ENCODE peak calls at places on chromosomes 2 and 18, in seven cellular contexts. H is left lung, S is right cardiac atrium, P is body of pancreas, R is Panc1, B is HCT116, T is HepG2. W is an unnamed sample. For H3K9me3 and H3K4me1, the result is how much of the 10 kb centered on the place peaks cover.

GRCh38 chr18:23155537-23155936 is 20.3 kb downstream of the CABLES1 start:
- ATAC-seq in T (no peak), S (no peak), R (peak), B (no peak), H (peak), P (no peak), W (no peak)

GRCh38 chr18:32237024-32237423 is 47.2 kb downstream of the MEP1B start:
- ATAC-seq in R (no peak), P (no peak), T (no peak), B (no peak), S (no peak), H (no peak), W (no peak)

GRCh38 chr2:107281637-107282036 is 395.7 kb upstream of the ST6GAL2 start:
- ATAC-seq in H (no peak), P (no peak), T (no peak), S (peak), R (no peak), B (no peak), W (peak)

GRCh38 chr2:203853722-203854121 is 13.8 kb upstream of the CTLA4 start:
- ATAC-seq in P (no peak), R (no peak), S (no peak), H (no peak), T (no peak), B (no peak), W (no peak)

GRCh38 chr2:223530811-223531210 is 71.3 kb downstream of the SCG2 start:
- ATAC-seq in R (no peak), S (no peak), T (no peak), H (no peak), P (no peak), B (no peak), W (no peak)

GRCh38 chr2:10080536-10081304 is 509 bp upstream of the CYS1 start:
- ATAC-seq in S (no peak), B (no peak), P (peak), R (no peak), H (no peak), T (no peak), W (peak)

GRCh38 chr2:127672341-127673303 is 2.7 kb downstream of the LIMS2 start:
- ATAC-seq in H (no peak), B (no peak), R (peak), S (peak), T (peak), P (no peak), W (peak)

GRCh38 chr18:45008694-45009372 is 328.1 kb downstream of the SETBP1 start:
- ATAC-seq in P (no peak), H (no peak), T (no peak), R (no peak), S (no peak), B (no peak), W (no peak)

GRCh38 chr2:2318949-2319348 is 12.1 kb downstream of the MYT1L start:
- ATAC-seq in P (no peak), H (no peak), S (no peak), R (no peak), B (no peak), T (no peak), W (no peak)

GRCh38 chr2:141386168-141386567 is 744.6 kb downstream of the LRP1B start:
- ATAC-seq in S (no peak), P (no peak), R (no peak), H (no peak), T (no peak), B (no peak), W (no peak)

GRCh38 chr2:230124235-230124634 is 55.5 kb upstream of the SLC16A14 start:
- ATAC-seq in R (no peak), S (no peak), P (no peak), H (no peak), T (peak), B (no peak), W (no peak)

GRCh38 chr2:170817999-170818293 is 1.3 kb downstream of the GAD1 start:
- ATAC-seq in H (no peak), S (no peak), B (no peak), R (peak), T (no peak), P (no peak), W (no peak)
- H3K9me3 ChIP-seq in H (under half), S (under half), B (under half), R (under half), T (under half), P (under half), W (under half)

DNA sequence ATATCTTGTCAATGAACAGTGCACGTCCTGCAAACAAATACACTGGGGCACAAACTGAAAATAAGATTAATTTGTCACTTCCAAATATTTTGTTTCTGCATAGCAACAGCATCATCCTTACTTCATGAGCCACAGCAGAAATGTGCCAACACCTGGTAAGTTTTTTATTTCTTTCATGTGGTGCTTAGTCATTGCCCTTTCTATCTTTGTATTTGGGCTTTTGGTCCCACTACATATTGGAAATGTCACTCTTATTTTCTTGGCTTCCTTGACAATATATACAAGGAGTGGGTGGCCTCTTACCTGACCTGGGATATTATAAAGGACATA is 208.0 kb downstream of the RBM43 start:
- ATAC-seq in T (no peak), R (no peak), H (no peak), B (no peak), P (no peak), S (no peak), W (no peak)
- H3K4me1 ChIP-seq in T (under half), R (under half), H (under half), B (under half), P (under half), S (under half), W (under half)

GRCh38 chr2:37829202-37829601 is 95.9 kb upstream of the RMDN2 start:
- ATAC-seq in P (peak), R (no peak), S (peak), B (no peak), H (peak), T (no peak), W (peak)
- H3K9me3 ChIP-seq in P (under half), R (under half), S (under half), B (under half), H (under half), T (under half), W (under half)

DNA sequence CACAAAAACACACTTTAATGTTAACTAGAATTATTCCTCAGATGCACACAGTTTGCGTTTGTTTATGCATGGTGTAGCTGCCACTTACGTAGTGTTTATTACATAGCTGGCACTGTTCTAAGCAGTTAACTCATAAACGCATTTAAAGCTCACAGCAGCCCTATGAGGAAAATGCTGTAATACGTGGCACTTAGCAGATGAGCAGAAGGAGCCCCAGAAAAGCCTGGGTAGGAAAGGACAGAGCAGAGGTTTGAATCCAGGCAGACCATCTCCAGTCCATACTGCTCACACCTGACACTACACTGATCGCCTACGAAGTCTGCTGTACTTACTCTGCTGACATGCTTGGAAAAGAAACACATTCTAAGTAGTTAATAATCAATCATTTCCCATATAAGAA is 66.6 kb downstream of the BCL2 start:
- ATAC-seq in R (no peak), B (no peak), S (no peak), H (peak), T (no peak), P (no peak), W (no peak)
- H3K4me1 ChIP-seq in R (under half), B (under half), S (under half), H (half or more), T (under half), P (under half), W (under half)

DNA sequence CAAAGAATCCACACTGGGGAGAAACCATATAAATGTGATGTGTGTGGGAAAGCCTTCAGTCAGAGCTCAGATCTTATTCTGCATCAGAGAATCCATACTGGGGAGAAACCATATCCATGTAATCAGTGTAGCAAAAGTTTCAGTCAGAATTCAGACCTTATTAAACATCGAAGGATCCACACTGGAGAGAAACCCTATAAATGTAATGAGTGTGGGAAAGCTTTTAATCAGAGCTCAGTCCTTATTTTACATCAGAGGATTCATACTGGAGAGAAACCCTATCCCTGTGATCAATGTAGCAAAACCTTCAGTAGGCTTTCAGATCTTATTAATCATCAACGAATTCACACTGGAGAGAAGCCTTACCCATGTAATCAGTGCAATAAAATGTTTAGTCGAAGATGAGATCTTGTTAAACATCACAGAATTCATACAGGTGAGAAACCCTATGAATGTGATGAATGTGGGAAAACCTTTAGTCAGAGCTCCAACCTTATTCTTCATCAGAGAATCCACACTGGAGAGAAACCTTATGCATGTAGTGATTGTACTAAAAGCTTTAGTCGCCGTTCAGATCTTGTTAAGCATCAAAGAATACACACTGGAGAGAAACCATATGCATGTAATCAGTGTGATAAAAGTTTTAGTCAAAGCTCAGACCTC is 16.7 kb upstream of the ZSCAN30 start:
- ATAC-seq in R (no peak), T (no peak), S (no peak), H (no peak), B (no peak), P (no peak), W (no peak)
- H3K9me3 ChIP-seq in R (half or more), T (half or more), S (under half), H (half or more), B (under half), P (under half), W (half or more)

DNA sequence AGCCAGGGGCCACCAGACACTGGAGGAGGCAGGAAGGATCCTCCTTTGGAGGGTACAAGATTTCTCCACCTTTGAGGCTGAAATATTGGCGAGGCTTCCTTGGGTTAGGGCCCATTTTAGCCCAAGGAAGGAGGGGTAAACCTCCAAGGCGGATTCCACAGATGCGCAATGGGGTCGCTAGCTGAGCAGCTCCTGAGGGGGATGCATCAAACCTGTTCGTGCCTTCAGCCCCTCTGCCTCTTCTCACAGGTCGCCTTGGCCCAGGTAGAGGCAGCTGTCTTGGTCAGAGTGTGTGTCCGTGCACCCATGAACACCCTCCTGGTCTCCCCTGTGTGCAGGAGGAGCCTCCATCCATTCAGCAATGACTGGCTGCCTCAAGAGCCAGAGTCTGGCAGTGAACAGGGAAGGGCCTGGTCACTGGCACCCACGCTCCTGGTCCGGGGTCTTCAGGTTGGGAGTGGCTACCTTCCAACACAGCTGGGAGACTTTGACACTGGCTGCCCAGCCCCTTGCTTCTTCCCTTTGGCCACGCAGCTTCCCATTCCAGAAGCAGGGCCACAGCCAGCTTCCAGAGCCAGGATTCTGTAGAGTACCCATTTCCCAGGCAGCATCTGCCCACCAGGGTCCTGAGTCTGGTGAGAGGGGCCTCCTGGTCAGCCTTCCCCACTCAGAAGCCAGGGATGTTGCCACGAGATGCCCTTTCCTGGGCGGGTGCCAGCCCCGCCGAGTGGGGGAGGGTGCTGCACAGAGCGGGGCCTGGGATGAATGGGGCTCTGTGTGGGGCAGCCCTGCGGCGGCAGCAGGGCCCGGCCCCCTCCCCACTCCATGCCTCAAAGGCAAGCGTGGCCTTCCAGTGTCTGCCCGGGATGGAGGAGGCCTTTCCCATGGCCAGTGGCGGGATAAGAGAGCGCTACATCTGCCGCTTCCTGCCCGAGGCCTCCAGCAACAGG is 95.8 kb upstream of the GPC1 start:
- ATAC-seq in T (peak), R (peak), B (no peak), H (no peak), S (peak), P (no peak), W (no peak)
- H3K4me1 ChIP-seq in T (under half), R (under half), B (under half), H (under half), S (under half), P (under half), W (under half)

GRCh38 chr2:95392730-95393455 is 9.6 kb upstream of the FAHD2A start:
- ATAC-seq in P (no peak), T (no peak), B (no peak), H (no peak), S (no peak), R (no peak), W (no peak)
- H3K9me3 ChIP-seq in P (under half), T (under half), B (under half), H (under half), S (under half), R (under half), W (under half)

GRCh38 chr2:43219383-43220228 is 6.8 kb downstream of the ZFP36L2 start:
- ATAC-seq in R (peak), H (peak), B (peak), T (peak), S (peak), P (peak), W (peak)
- H3K4me1 ChIP-seq in R (under half), H (half or more), B (half or more), T (half or more), S (under half), P (half or more), W (half or more)

GRCh38 chr2:177432703-177433102 is 40.1 kb downstream of the AGPS start:
- ATAC-seq in R (no peak), H (no peak), T (no peak), B (no peak), P (no peak), S (no peak), W (no peak)
- H3K9me3 ChIP-seq in R (under half), H (under half), T (under half), B (under half), P (under half), S (under half), W (under half)

GRCh38 chr2:43161650-43162542 is 64.5 kb downstream of the ZFP36L2 start:
- ATAC-seq in S (no peak), H (no peak), P (peak), B (no peak), R (no peak), T (peak), W (no peak)
- H3K4me1 ChIP-seq in S (under half), H (under half), P (half or more), B (under half), R (under half), T (half or more), W (under half)

W was measured in gastroesophageal sphincter.